ENCODE peak calls at places on chromosomes 1 and 21, in six cellular contexts. W is A172; Z is activated T-cell treated with anti-CD3 and anti-CD28 coated beads for 48 hours; N is stimulated activated CD8-positive, alpha-beta memory T cell treated with anti-CD3 and anti-CD28 coated beads, Interleukin-4, amount 100 ng/mL, for 24 hours; U is ELF-1; E is neuronal stem cell. Y is an unnamed sample.

GRCh38 chr1:20711285-20712209 is 6.3 kb downstream of the KIF17 start:
- DNase-seq in W (no peak), Z (no peak), N (no peak), U (no peak), E (no peak), Y (peak; percentile 62)

GRCh38 chr1:168114845-168115244 is 21.9 kb downstream of the GPR161 start:
- DNase-seq in W (no peak), Z (no peak), N (no peak), U (no peak), E (no peak), Y (no peak)

GRCh38 chr1:201348211-201348566 is 29.3 kb downstream of the TNNT2 start:
- DNase-seq in W (peak; percentile 59), Z (peak; percentile 10), N (no peak), U (peak; percentile 80), E (peak; percentile 62), Y (peak; percentile 61)

GRCh38 chr21:34983680-34984086 is 65.4 kb downstream of the RUNX1 start:
- DNase-seq in W (peak; percentile 89), Z (peak; percentile 65), N (peak; percentile 58), U (no peak), E (no peak), Y (no peak)

GRCh38 chr1:54144366-54144765 is 8.4 kb downstream of the CDCP2 start:
- DNase-seq in W (no peak), Z (no peak), N (no peak), U (no peak), E (no peak), Y (no peak)

GRCh38 chr21:41511858-41512257 is 3.9 kb upstream of the TMPRSS2 start:
- DNase-seq in W (no peak), Z (no peak), N (no peak), U (peak; percentile 12), E (no peak), Y (no peak)

GRCh38 chr1:10615336-10615735 is 140.6 kb downstream of the PEX14 start:
- DNase-seq in W (no peak), Z (no peak), N (no peak), U (no peak), E (no peak), Y (no peak)

GRCh38 chr1:1332031-1332755 is 1.1 kb downstream of the TAS1R3 start:
- DNase-seq in W (no peak), Z (no peak), N (no peak), U (no peak), E (no peak), Y (no peak)

Y was measured in BE2C.